ENCODE peak calls at places on chromosomes 5 and 9, in eight cellular contexts. Q, G, J, Y, T, C, W and H are unnamed samples.

GRCh38 chr5:1666221-1666620 is 133.4 kb downstream of the MRPL36 start:
- DNase-seq in Q (no peak), G (no peak), J (no peak), Y (peak), T (no peak), C (peak), W (no peak), H (no peak)

GRCh38 chr5:133321833-133322420 is 270.1 kb downstream of the HSPA4 start:
- DNase-seq in Q (no peak), G (no peak), J (no peak), Y (no peak), T (no peak), C (no peak), W (no peak), H (no peak)

GRCh38 chr5:169719360-169720314 is 82.6 kb downstream of the DOCK2 start:
- DNase-seq in Q (no peak), G (no peak), J (no peak), Y (no peak), T (no peak), C (no peak), W (no peak), H (no peak)

GRCh38 chr9:90795879-90796317 is 5.7 kb upstream of the SYK start:
- DNase-seq in Q (no peak), G (no peak), J (no peak), Y (no peak), T (no peak), C (no peak), W (no peak), H (no peak)

GRCh38 chr9:105694848-105695581 is 674 bp downstream of the TMEM38B start:
- DNase-seq in Q (peak), G (peak), J (peak), Y (no peak), T (peak), C (peak), W (peak), H (peak)

GRCh38 chr5:132479812-132480441 is 10.6 kb downstream of the IRF1 start:
- DNase-seq in Q (no peak), G (no peak), J (no peak), Y (no peak), T (no peak), C (no peak), W (no peak), H (no peak)

GRCh38 chr5:154653764-154654483 is 101.3 kb upstream of the LARP1 start:
- DNase-seq in Q (no peak), G (no peak), J (peak), Y (no peak), T (no peak), C (no peak), W (no peak), H (no peak)

GRCh38 chr9:97362777-97363545 is 48.9 kb upstream of the TDRD7 start:
- DNase-seq in Q (no peak), G (peak), J (no peak), Y (no peak), T (no peak), C (no peak), W (no peak), H (no peak)

GRCh38 chr9:87760534-87760933 is 34.6 kb downstream of the CTSL start:
- DNase-seq in Q (no peak), G (no peak), J (no peak), Y (no peak), T (no peak), C (no peak), W (no peak), H (no peak)

GRCh38 chr5:33850100-33850594 is 41.6 kb downstream of the ADAMTS12 start:
- DNase-seq in Q (no peak), G (peak), J (peak), Y (no peak), T (no peak), C (no peak), W (peak), H (peak)